ENCODE peak calls at places on chromosomes 2 and 18, in six cellular contexts. One of them, this sample, is unnamed.

GRCh38 chr18:76592981-76593381 is 97.9 kb upstream of the ZNF516 start:
- DNase-seq in keratinocyte: no peak
- DNase-seq in CD8-positive, alpha-beta T cell: no peak
- DNase-seq in thoracic aorta: no peak
- DNase-seq in PC-9: no peak
- DNase-seq in BJ: no peak
- DNase-seq in this sample: no peak

GRCh38 chr2:136917281-136917680 is 151.9 kb downstream of the THSD7B start:
- DNase-seq in CD8-positive, alpha-beta T cell: no peak
- DNase-seq in PC-9: no peak
- DNase-seq in keratinocyte: no peak
- DNase-seq in BJ: no peak
- DNase-seq in thoracic aorta: no peak
- DNase-seq in this sample: no peak

GRCh38 chr2:101185656-101186055 is 34.5 kb upstream of the TBC1D8 start:
- DNase-seq in thoracic aorta: no peak
- DNase-seq in BJ: no peak
- DNase-seq in CD8-positive, alpha-beta T cell: no peak
- DNase-seq in PC-9: no peak
- DNase-seq in keratinocyte: peak; percentile 73
- DNase-seq in this sample: no peak

GRCh38 chr2:65018141-65018582 is 29.0 kb downstream of the SLC1A4 start:
- DNase-seq in keratinocyte: no peak
- DNase-seq in BJ: no peak
- DNase-seq in PC-9: no peak
- DNase-seq in CD8-positive, alpha-beta T cell: no peak
- DNase-seq in thoracic aorta: no peak
- DNase-seq in this sample: no peak

GRCh38 chr2:239324456-239324855 is 76.4 kb downstream of the HDAC4 start:
- DNase-seq in keratinocyte: no peak
- DNase-seq in BJ: no peak
- DNase-seq in thoracic aorta: no peak
- DNase-seq in CD8-positive, alpha-beta T cell: no peak
- DNase-seq in PC-9: no peak
- DNase-seq in this sample: no peak

GRCh38 chr2:27086090-27086721 is 366 bp upstream of the KHK start:
- DNase-seq in CD8-positive, alpha-beta T cell: peak; percentile 94
- DNase-seq in keratinocyte: peak; percentile 41
- DNase-seq in thoracic aorta: peak; percentile 72
- DNase-seq in BJ: peak; percentile 49
- DNase-seq in PC-9: peak; percentile 79
- DNase-seq in this sample: peak; percentile 66

GRCh38 chr2:3504741-3505140 is 14.6 kb downstream of the ADI1 start:
- DNase-seq in PC-9: no peak
- DNase-seq in BJ: no peak
- DNase-seq in thoracic aorta: no peak
- DNase-seq in keratinocyte: no peak
- DNase-seq in CD8-positive, alpha-beta T cell: no peak
- DNase-seq in this sample: no peak

GRCh38 chr18:49601211-49601610 is 39.4 kb downstream of the LIPG start:
- DNase-seq in CD8-positive, alpha-beta T cell: no peak
- DNase-seq in BJ: no peak
- DNase-seq in PC-9: no peak
- DNase-seq in thoracic aorta: no peak
- DNase-seq in keratinocyte: no peak
- DNase-seq in this sample: no peak

GRCh38 chr18:31591628-31592027 is at the start of gene TTR:
- DNase-seq in keratinocyte: no peak
- DNase-seq in CD8-positive, alpha-beta T cell: no peak
- DNase-seq in thoracic aorta: no peak
- DNase-seq in PC-9: no peak
- DNase-seq in BJ: no peak
- DNase-seq in this sample: no peak

GRCh38 chr18:22214731-22215528 is 45.5 kb downstream of the GATA6 start:
- DNase-seq in CD8-positive, alpha-beta T cell: no peak
- DNase-seq in PC-9: peak; percentile 42
- DNase-seq in BJ: no peak
- DNase-seq in thoracic aorta: no peak
- DNase-seq in keratinocyte: peak; percentile 15
- DNase-seq in this sample: peak; percentile 21

GRCh38 chr2:127810156-127810636 is 775 bp downstream of the WDR33 start:
- DNase-seq in CD8-positive, alpha-beta T cell: no peak
- DNase-seq in BJ: peak; percentile 4
- DNase-seq in keratinocyte: no peak
- DNase-seq in thoracic aorta: no peak
- DNase-seq in PC-9: peak; percentile 34
- DNase-seq in this sample: no peak

GRCh38 chr2:231001921-231002320 is 6.0 kb downstream of the SPATA3 start:
- DNase-seq in PC-9: no peak
- DNase-seq in keratinocyte: no peak
- DNase-seq in CD8-positive, alpha-beta T cell: no peak
- DNase-seq in thoracic aorta: no peak
- DNase-seq in BJ: no peak
- DNase-seq in this sample: no peak

GRCh38 chr2:40363631-40364030 is 88.3 kb downstream of the SLC8A1 start:
- DNase-seq in CD8-positive, alpha-beta T cell: no peak
- DNase-seq in PC-9: no peak
- DNase-seq in thoracic aorta: no peak
- DNase-seq in keratinocyte: no peak
- DNase-seq in BJ: no peak
- DNase-seq in this sample: no peak

GRCh38 chr2:73851274-73851673 is 22.5 kb downstream of the STAMBP start:
- DNase-seq in PC-9: no peak
- DNase-seq in BJ: no peak
- DNase-seq in keratinocyte: no peak
- DNase-seq in CD8-positive, alpha-beta T cell: no peak
- DNase-seq in thoracic aorta: no peak
- DNase-seq in this sample: no peak

GRCh38 chr18:11268691-11269686 is 119.6 kb upstream of the PIEZO2 start:
- DNase-seq in BJ: peak; percentile 24
- DNase-seq in thoracic aorta: no peak
- DNase-seq in PC-9: no peak
- DNase-seq in CD8-positive, alpha-beta T cell: no peak
- DNase-seq in keratinocyte: no peak
- DNase-seq in this sample: peak; percentile 12

GRCh38 chr2:240947176-240947575 is 41.0 kb downstream of the CROCC2 start:
- DNase-seq in keratinocyte: no peak
- DNase-seq in thoracic aorta: no peak
- DNase-seq in CD8-positive, alpha-beta T cell: no peak
- DNase-seq in BJ: no peak
- DNase-seq in PC-9: no peak
- DNase-seq in this sample: no peak

GRCh38 chr2:69102234-69102633 is 89.3 kb downstream of the ANTXR1 start:
- DNase-seq in CD8-positive, alpha-beta T cell: no peak
- DNase-seq in thoracic aorta: no peak
- DNase-seq in BJ: no peak
- DNase-seq in keratinocyte: no peak
- DNase-seq in PC-9: no peak
- DNase-seq in this sample: no peak

GRCh38 chr2:29115797-29116781 is 874 bp downstream of the CLIP4 start:
- DNase-seq in thoracic aorta: peak; percentile 50
- DNase-seq in PC-9: peak; percentile 71
- DNase-seq in BJ: peak; percentile 76
- DNase-seq in keratinocyte: no peak
- DNase-seq in CD8-positive, alpha-beta T cell: peak; percentile 83
- DNase-seq in this sample: no peak

GRCh38 chr2:49914281-49914680 is 760.0 kb upstream of the FSHR start:
- DNase-seq in CD8-positive, alpha-beta T cell: no peak
- DNase-seq in keratinocyte: peak; percentile 67
- DNase-seq in thoracic aorta: no peak
- DNase-seq in BJ: no peak
- DNase-seq in PC-9: peak; percentile 45
- DNase-seq in this sample: peak; percentile 19

GRCh38 chr2:85189606-85190270 is 56.5 kb downstream of the TCF7L1 start:
- DNase-seq in CD8-positive, alpha-beta T cell: no peak
- DNase-seq in thoracic aorta: no peak
- DNase-seq in keratinocyte: no peak
- DNase-seq in BJ: no peak
- DNase-seq in PC-9: no peak
- DNase-seq in this sample: no peak

DNA sequence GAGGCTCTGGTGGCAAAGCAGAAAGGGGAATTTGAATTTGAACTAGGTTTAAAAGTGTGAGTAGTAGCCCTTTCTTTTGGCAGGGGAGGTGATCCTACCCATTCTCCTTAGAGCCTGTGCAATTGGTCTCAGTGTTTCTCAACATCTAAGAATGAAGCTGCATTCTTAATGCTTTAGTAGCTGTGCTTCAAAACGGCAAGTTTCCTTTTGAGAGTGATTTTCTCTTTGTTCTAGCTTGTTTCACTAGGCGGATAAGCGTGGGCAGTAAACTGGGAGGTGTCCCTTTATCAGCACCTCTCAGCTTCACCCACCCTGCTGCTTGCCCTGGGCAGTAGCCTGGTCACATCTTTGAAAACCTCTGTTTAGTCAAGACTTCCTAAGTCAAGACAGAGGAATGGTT is 6.7 kb downstream of the CRIM1 start:
- DNase-seq in thoracic aorta: no peak
- DNase-seq in BJ: no peak
- DNase-seq in keratinocyte: peak; percentile 77
- DNase-seq in PC-9: peak; percentile 77
- DNase-seq in CD8-positive, alpha-beta T cell: no peak
- DNase-seq in this sample: no peak
- H3K4me3 ChIP-seq in thoracic aorta: peak overlapping the region; percentile 47
- H3K4me3 ChIP-seq in BJ: no peak overlapping the region
- H3K4me3 ChIP-seq in keratinocyte: no peak overlapping the region
- H3K4me3 ChIP-seq in PC-9: no peak overlapping the region
- H3K4me3 ChIP-seq in CD8-positive, alpha-beta T cell: no peak overlapping the region
- H3K4me3 ChIP-seq in this sample: no peak overlapping the region

GRCh38 chr2:10057231-10058107 is 14.1 kb downstream of the KLF11 start:
- DNase-seq in PC-9: peak; percentile 63
- DNase-seq in thoracic aorta: no peak
- DNase-seq in BJ: no peak
- DNase-seq in keratinocyte: peak; percentile 84
- DNase-seq in CD8-positive, alpha-beta T cell: no peak
- DNase-seq in this sample: peak; percentile 41
- H3K4me3 ChIP-seq in PC-9: peak overlapping the region; percentile 50
- H3K4me3 ChIP-seq in thoracic aorta: peak overlapping the region; percentile 55
- H3K4me3 ChIP-seq in BJ: peak overlapping the region; percentile 3
- H3K4me3 ChIP-seq in keratinocyte: peak overlapping the region; percentile 7
- H3K4me3 ChIP-seq in CD8-positive, alpha-beta T cell: no peak overlapping the region
- H3K4me3 ChIP-seq in this sample: peak overlapping the region; percentile 31

DNA sequence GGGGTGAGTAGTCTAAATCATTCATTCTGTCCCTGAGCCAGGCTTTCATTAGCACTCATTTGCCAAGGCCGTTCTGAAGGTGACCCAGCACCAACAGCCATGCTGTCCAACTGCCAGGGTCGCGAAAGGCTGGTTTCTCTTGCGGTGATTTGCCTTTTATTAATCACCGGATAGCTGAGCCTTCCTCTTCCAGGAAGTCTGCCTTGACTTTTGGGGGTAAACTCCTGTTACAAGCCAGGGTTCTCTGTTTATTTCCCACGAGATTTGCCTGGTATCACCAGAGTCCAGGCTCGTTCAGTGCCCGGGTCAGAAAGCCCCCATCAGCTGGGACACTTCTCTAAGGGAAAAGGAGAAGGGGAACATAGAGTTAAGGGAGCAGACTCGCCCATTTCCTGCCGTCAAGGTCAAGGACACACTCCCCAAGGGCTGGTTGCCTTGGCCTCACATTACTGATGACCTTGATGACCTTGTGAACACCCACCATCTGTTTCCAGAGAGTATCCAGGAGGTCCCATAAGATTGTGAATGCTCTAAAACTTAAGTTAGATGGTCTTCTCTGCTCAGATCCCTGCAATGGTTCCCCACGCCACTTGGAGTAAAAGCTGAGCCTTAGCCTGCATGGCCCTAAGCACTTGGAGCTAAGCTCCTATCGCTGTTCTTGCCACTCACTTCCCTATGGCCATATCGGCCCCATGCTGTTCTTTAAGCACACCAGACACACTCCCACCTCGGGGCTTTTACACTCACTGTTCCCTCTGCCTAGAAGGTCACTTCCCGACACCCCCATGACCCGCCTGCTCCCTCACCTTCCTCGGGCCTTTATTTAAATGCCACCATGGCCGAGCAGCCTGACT is 118.0 kb upstream of the STPG4 start:
- DNase-seq in thoracic aorta: no peak
- DNase-seq in BJ: no peak
- DNase-seq in CD8-positive, alpha-beta T cell: no peak
- DNase-seq in PC-9: peak; percentile 31
- DNase-seq in keratinocyte: no peak
- DNase-seq in this sample: no peak
- H3K4me3 ChIP-seq in thoracic aorta: peak overlapping the region; percentile 61
- H3K4me3 ChIP-seq in BJ: no peak overlapping the region
- H3K4me3 ChIP-seq in CD8-positive, alpha-beta T cell: no peak overlapping the region
- H3K4me3 ChIP-seq in PC-9: peak overlapping the region; percentile 56
- H3K4me3 ChIP-seq in keratinocyte: no peak overlapping the region
- H3K4me3 ChIP-seq in this sample: no peak overlapping the region

GRCh38 chr18:75216926-75217303 is 6.3 kb downstream of the TSHZ1 start:
- DNase-seq in PC-9: no peak
- DNase-seq in CD8-positive, alpha-beta T cell: no peak
- DNase-seq in BJ: no peak
- DNase-seq in keratinocyte: no peak
- DNase-seq in thoracic aorta: no peak
- DNase-seq in this sample: no peak

GRCh38 chr18:75218524-75218923 is 7.9 kb downstream of the TSHZ1 start:
- DNase-seq in PC-9: no peak
- DNase-seq in thoracic aorta: no peak
- DNase-seq in BJ: no peak
- DNase-seq in keratinocyte: no peak
- DNase-seq in CD8-positive, alpha-beta T cell: no peak
- DNase-seq in this sample: no peak

GRCh38 chr18:75216212-75216925 is 5.8 kb downstream of the TSHZ1 start:
- DNase-seq in CD8-positive, alpha-beta T cell: peak; percentile 42
- DNase-seq in BJ: no peak
- DNase-seq in thoracic aorta: no peak
- DNase-seq in PC-9: no peak
- DNase-seq in keratinocyte: no peak
- DNase-seq in this sample: no peak

GRCh38 chr18:75219684-75220083 is 9.1 kb downstream of the TSHZ1 start:
- DNase-seq in CD8-positive, alpha-beta T cell: no peak
- DNase-seq in BJ: no peak
- DNase-seq in keratinocyte: no peak
- DNase-seq in PC-9: no peak
- DNase-seq in thoracic aorta: no peak
- DNase-seq in this sample: no peak

DNA sequence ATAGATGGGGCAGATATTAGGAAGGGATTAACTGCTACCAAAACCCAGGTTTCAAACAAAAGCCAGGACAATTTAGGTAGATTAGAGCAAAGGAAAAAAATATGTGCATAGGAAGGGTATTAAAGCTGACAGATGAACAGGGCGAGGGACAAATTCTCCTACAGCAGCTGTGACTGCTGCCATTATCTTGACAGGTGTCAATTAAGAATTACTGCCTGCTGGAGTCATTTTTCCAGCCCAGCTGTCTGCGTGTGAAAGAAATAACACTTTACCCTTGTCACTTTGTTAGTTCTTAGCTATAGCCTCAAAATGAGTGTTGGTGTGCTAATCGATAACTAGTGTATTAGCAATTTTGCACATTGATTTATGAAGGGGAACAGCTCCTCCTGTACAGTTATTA is 7.5 kb downstream of the TSHZ1 start:
- DNase-seq in thoracic aorta: no peak
- DNase-seq in CD8-positive, alpha-beta T cell: no peak
- DNase-seq in keratinocyte: no peak
- DNase-seq in BJ: no peak
- DNase-seq in PC-9: no peak
- DNase-seq in this sample: no peak
- H3K4me3 ChIP-seq in thoracic aorta: no peak overlapping the region
- H3K4me3 ChIP-seq in CD8-positive, alpha-beta T cell: no peak overlapping the region
- H3K4me3 ChIP-seq in keratinocyte: no peak overlapping the region
- H3K4me3 ChIP-seq in BJ: no peak overlapping the region
- H3K4me3 ChIP-seq in PC-9: no peak overlapping the region
- H3K4me3 ChIP-seq in this sample: no peak overlapping the region

This sample was measured in skeletal muscle cell.